ENCODE peak calls at places on chromosomes 3 and 15, in four cellular contexts. P is fibroblast of the conjunctiva; G is CD4-positive, alpha-beta T cell; X is NCI-H748 treated with DMSO at 0.1 percent for 48 hours. C is an unnamed sample.

GRCh38 chr3:116281313-116282143 is 163.8 kb downstream of the LSAMP start:
- DNase-seq in P (no peak), G (no peak), X (no peak), C (no peak)

GRCh38 chr15:85691350-85692240 is 103.1 kb downstream of the KLHL25 start:
- DNase-seq in P (no peak), G (no peak), X (no peak), C (no peak)

GRCh38 chr3:4772858-4773257 is 206.4 kb upstream of the BHLHE40 start:
- DNase-seq in P (no peak), G (no peak), X (no peak), C (no peak)

GRCh38 chr15:39990706-39991105 is 48.3 kb downstream of the SRP14 start:
- DNase-seq in P (no peak), G (no peak), X (no peak), C (no peak)

GRCh38 chr15:100627789-100628395 is 25.5 kb downstream of the ASB7 start:
- DNase-seq in P (peak; percentile 75), G (peak; percentile 47), X (peak; percentile 2), C (peak; percentile 62)

GRCh38 chr15:85792872-85793621 is 1.7 kb downstream of the KLHL25 start:
- DNase-seq in P (no peak), G (no peak), X (no peak), C (no peak)

GRCh38 chr15:47822066-47822465 is 104.8 kb downstream of the SEMA6D start:
- DNase-seq in P (no peak), G (no peak), X (no peak), C (no peak)

GRCh38 chr3:95277614-95278013 is 1214.8 kb downstream of the NSUN3 start:
- DNase-seq in P (no peak), G (no peak), X (no peak), C (no peak)

GRCh38 chr3:45612918-45613602 is 18.5 kb downstream of the LIMD1 start:
- DNase-seq in P (no peak), G (no peak), X (no peak), C (no peak)

GRCh38 chr3:13712682-13713180 is 163.8 kb downstream of the FBLN2 start:
- DNase-seq in P (no peak), G (no peak), X (no peak), C (no peak)

GRCh38 chr3:87145553-87145952 is 81.6 kb upstream of the CHMP2B start:
- DNase-seq in P (no peak), G (no peak), X (no peak), C (no peak)

GRCh38 chr3:129653019-129653418 is 46.5 kb upstream of the PLXND1 start:
- DNase-seq in P (no peak), G (no peak), X (no peak), C (no peak)

GRCh38 chr3:17182158-17182557 is 297.4 kb downstream of the PLCL2 start:
- DNase-seq in P (no peak), G (no peak), X (no peak), C (no peak)

GRCh38 chr15:66659384-66659783 is 42.7 kb upstream of the SMAD6 start:
- DNase-seq in P (no peak), G (no peak), X (no peak), C (no peak)

GRCh38 chr3:46124216-46125143 is 83.6 kb downstream of the CCR1 start:
- DNase-seq in P (peak; percentile 81), G (no peak), X (no peak), C (no peak)

GRCh38 chr3:49869525-49870126 is at the start of gene CAMKV:
- DNase-seq in P (no peak), G (peak; percentile 17), X (peak; percentile 18), C (no peak)

GRCh38 chr3:29338981-29339833 is 58.3 kb downstream of the RBMS3 start:
- DNase-seq in P (no peak), G (no peak), X (no peak), C (no peak)

GRCh38 chr3:9669720-9670432 is 20.6 kb downstream of the MTMR14 start:
- DNase-seq in P (no peak), G (no peak), X (no peak), C (no peak)

GRCh38 chr3:20511863-20512262 is 325.9 kb upstream of the SGO1 start:
- DNase-seq in P (peak; percentile 54), G (no peak), X (peak; percentile 60), C (peak; percentile 49)

GRCh38 chr15:101617390-101617965 is 34.7 kb downstream of the TM2D3 start:
- DNase-seq in P (no peak), G (no peak), X (no peak), C (no peak)

GRCh38 chr3:57068437-57069089 is 8.1 kb downstream of the SPATA12 start:
- DNase-seq in P (peak; percentile 90), G (no peak), X (no peak), C (peak; percentile 64)

GRCh38 chr3:134742202-134742601 is 52.9 kb upstream of the EPHB1 start:
- DNase-seq in P (no peak), G (no peak), X (no peak), C (no peak)

GRCh38 chr3:98855811-98856400 is 45.6 kb downstream of the DCBLD2 start:
- DNase-seq in P (peak; percentile 89), G (no peak), X (no peak), C (peak; percentile 87)

GRCh38 chr3:179322481-179323196 is at the start of gene ZNF639:
- DNase-seq in P (peak; percentile 70), G (peak; percentile 78), X (peak; percentile 51), C (no peak)

GRCh38 chr3:110031975-110032374 is 694.6 kb upstream of the DPPA4 start:
- DNase-seq in P (no peak), G (no peak), X (no peak), C (no peak)

GRCh38 chr3:96970211-96970610 is 155.8 kb downstream of the EPHA6 start:
- DNase-seq in P (peak; percentile 8), G (no peak), X (no peak), C (no peak)

GRCh38 chr15:70835415-70835814 is 18.5 kb downstream of the LARP6 start:
- DNase-seq in P (no peak), G (no peak), X (no peak), C (no peak)

GRCh38 chr15:93236924-93237323 is 147.9 kb upstream of the RGMA start:
- DNase-seq in P (no peak), G (no peak), X (no peak), C (no peak)

C was measured in AG09309.